ENCODE peak calls at places on chromosomes 6 and 20, in five cellular contexts. M is IMR-90, O is tibial artery, B is fibroblast of lung, Z is heart right ventricle. N is an unnamed sample.

GRCh38 chr6:87543836-87544735 is 45.7 kb downstream of the RARS2 start:
- DNase-seq in B (no peak), Z (no peak), O (no peak), M (no peak), N (no peak)

GRCh38 chr6:40778918-40779317 is 191.8 kb upstream of the LRFN2 start:
- DNase-seq in B (no peak), O (no peak), Z (no peak), M (no peak), N (no peak)

GRCh38 chr6:136063095-136063494 is 187.0 kb downstream of the MTFR2 start:
- DNase-seq in M (peak; percentile 70), B (peak; percentile 34), Z (no peak), O (no peak), N (no peak)

GRCh38 chr6:39037707-39038106 is 10.9 kb upstream of the GLP1R start:
- DNase-seq in B (no peak), Z (no peak), O (no peak), M (no peak), N (no peak)

GRCh38 chr6:92339891-92340290 is 1079.5 kb downstream of the EPHA7 start:
- DNase-seq in M (no peak), O (no peak), Z (no peak), B (no peak), N (no peak)

GRCh38 chr6:37369321-37370196 is 15.8 kb downstream of the RNF8 start:
- DNase-seq in O (no peak), M (peak; percentile 39), B (no peak), Z (no peak), N (no peak)

GRCh38 chr20:57587278-57587988 is 26.5 kb downstream of the PCK1 start:
- DNase-seq in Z (no peak), M (no peak), O (no peak), B (no peak), N (no peak)

GRCh38 chr6:28258877-28259777 is at the start of gene NKAPL:
- DNase-seq in O (peak; percentile 62), Z (peak; percentile 88), M (peak; percentile 46), B (peak; percentile 83), N (peak; percentile 63)

GRCh38 chr6:84524636-84525035 is 239.8 kb downstream of the TBX18 start:
- DNase-seq in M (no peak), B (no peak), Z (no peak), O (no peak), N (no peak)

GRCh38 chr6:88268508-88268907 is 102.4 kb upstream of the CNR1 start:
- DNase-seq in B (no peak), M (no peak), Z (no peak), O (no peak), N (no peak)

GRCh38 chr6:83702749-83703148 is 6.2 kb downstream of the SNAP91 start:
- DNase-seq in Z (no peak), B (no peak), O (no peak), M (no peak), N (no peak)

GRCh38 chr6:28720357-28721231 is 194.9 kb downstream of the GPX5 start:
- DNase-seq in B (no peak), O (no peak), Z (no peak), M (no peak), N (no peak)

GRCh38 chr6:67131827-67132226 is 1424.8 kb upstream of the EYS start:
- DNase-seq in O (peak; percentile 55), Z (no peak), B (peak; percentile 76), M (no peak), N (no peak)

GRCh38 chr6:85405175-85405852 is 44.6 kb upstream of the NT5E start:
- DNase-seq in M (peak; percentile 55), O (no peak), Z (no peak), B (no peak), N (no peak)

GRCh38 chr6:36327226-36328009 is 9.3 kb downstream of the BNIP5 start:
- DNase-seq in B (no peak), M (no peak), O (no peak), Z (no peak), N (no peak)

GRCh38 chr6:3249821-3250220 is 8.9 kb upstream of the PSMG4 start:
- DNase-seq in Z (no peak), B (no peak), O (no peak), M (no peak), N (no peak)

GRCh38 chr20:49136817-49137571 is 51.1 kb downstream of the STAU1 start:
- DNase-seq in O (no peak), Z (no peak), B (no peak), M (no peak), N (no peak)

GRCh38 chr6:46234700-46235099 is 63.9 kb upstream of the ENPP5 start:
- DNase-seq in B (no peak), Z (no peak), O (no peak), M (no peak), N (no peak)

GRCh38 chr6:162459985-162460384 is 267.6 kb downstream of the PRKN start:
- DNase-seq in O (no peak), B (no peak), Z (no peak), M (no peak), N (no peak)

GRCh38 chr6:130760006-130760405 is 67.2 kb upstream of the SMLR1 start:
- DNase-seq in Z (no peak), B (peak; percentile 61), O (no peak), M (peak; percentile 61), N (peak; percentile 7)

GRCh38 chr6:127288705-127289104 is 22.0 kb downstream of the RNF146 start:
- DNase-seq in B (peak; percentile 45), M (peak; percentile 51), Z (no peak), O (no peak), N (no peak)

GRCh38 chr20:49319204-49319809 is 41.5 kb upstream of the ZNFX1 start:
- DNase-seq in B (no peak), M (no peak), Z (no peak), O (no peak), N (no peak)

GRCh38 chr6:162882817-162883481 is 155.2 kb downstream of the PACRG start:
- DNase-seq in M (no peak), B (peak; percentile 6), O (no peak), Z (no peak), N (no peak)

GRCh38 chr20:36873498-36874189 is 2.3 kb upstream of the TLDC2 start:
- DNase-seq in M (no peak), Z (no peak), B (peak; percentile 28), O (no peak), N (no peak)

GRCh38 chr20:37823276-37823980 is 79.5 kb upstream of the VSTM2L start:
- DNase-seq in M (peak; percentile 59), B (no peak), Z (no peak), O (no peak), N (no peak)

GRCh38 chr6:28648035-28648877 is 122.6 kb downstream of the GPX5 start:
- DNase-seq in M (peak; percentile 74), O (no peak), B (peak; percentile 79), Z (no peak), N (peak; percentile 27)

GRCh38 chr20:63224272-63225081 is 8.5 kb upstream of the YTHDF1 start:
- DNase-seq in B (peak; percentile 51), Z (peak; percentile 62), O (no peak), M (peak; percentile 44), N (no peak)

GRCh38 chr6:138576303-138576702 is 77.0 kb upstream of the NHSL1 start:
- DNase-seq in O (no peak), M (no peak), Z (no peak), B (no peak), N (no peak)

GRCh38 chr20:48571945-48572589 is 255.7 kb downstream of the PREX1 start:
- DNase-seq in O (no peak), M (no peak), Z (no peak), B (no peak), N (no peak)

GRCh38 chr20:43725666-43726065 is 1.1 kb downstream of the GTSF1L start:
- DNase-seq in B (peak; percentile 47), O (no peak), M (peak; percentile 51), Z (no peak), N (no peak)

DNA sequence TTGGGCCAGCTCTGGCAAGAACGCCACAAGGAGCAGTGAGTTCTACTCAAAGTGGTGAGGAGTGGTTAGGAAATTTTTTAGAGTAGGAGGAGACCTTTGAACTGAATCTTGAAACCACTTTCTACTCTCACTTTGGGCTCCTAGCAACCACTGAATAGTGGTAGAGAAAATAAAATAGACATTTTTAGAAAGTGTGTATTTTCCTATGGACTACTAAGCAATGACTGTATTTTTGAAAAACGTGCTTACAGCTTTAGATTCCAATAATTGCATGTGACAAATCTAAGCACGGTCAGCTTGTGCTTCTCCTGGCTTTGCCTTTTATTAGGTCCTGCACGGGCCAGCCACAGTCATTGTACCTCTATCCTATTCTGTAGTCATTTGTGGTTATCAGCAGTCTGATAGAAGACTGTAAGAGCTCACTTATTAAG is 8.7 kb upstream of the IFNGR1 start:
- DNase-seq in Z (no peak), B (no peak), O (no peak), M (no peak), N (no peak)
- H3K27me3 ChIP-seq in Z (no peaks in the 10 kb centered on the region), B (no peaks in the 10 kb centered on the region), O (no peaks in the 10 kb centered on the region), M (peaks cover 17% of the 10 kb centered on the region), N (no peaks in the 10 kb centered on the region)

GRCh38 chr6:142404751-142405150 is 102.9 kb downstream of the ADGRG6 start:
- DNase-seq in O (no peak), Z (no peak), M (no peak), B (no peak), N (no peak)
- H3K36me3 ChIP-seq in O (no peaks in the 10 kb centered on the region), Z (no peaks in the 10 kb centered on the region), M (no peaks in the 10 kb centered on the region), B (no peaks in the 10 kb centered on the region), N (no peaks in the 10 kb centered on the region)

DNA sequence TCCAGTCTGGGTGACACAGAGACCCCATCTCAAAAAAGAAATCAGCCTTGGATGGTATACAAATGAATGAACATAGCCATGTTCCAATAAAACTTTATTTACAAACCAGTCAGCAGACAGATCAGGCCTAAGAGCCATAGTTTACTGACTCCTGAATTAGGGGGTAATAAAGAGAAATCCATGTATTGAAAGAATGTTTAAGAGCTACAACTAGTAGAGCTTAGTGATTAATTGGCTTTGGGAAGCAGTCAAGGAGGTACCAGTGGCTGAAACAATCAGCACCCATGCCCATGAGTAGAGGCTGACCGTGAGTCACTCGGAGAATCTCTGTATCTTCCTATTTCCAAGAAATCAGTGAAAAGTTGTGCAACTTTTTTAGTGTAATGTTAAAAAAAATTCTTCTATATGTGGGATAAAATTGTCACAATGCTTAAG is 223.6 kb upstream of the RREB1 start:
- DNase-seq in O (no peak), Z (no peak), M (no peak), B (peak; percentile 19), N (no peak)
- H3K27ac ChIP-seq in O (no peak overlapping the region), Z (peak overlapping the region; percentile 74), M (no peak overlapping the region), B (no peak overlapping the region), N (no peak overlapping the region)

DNA sequence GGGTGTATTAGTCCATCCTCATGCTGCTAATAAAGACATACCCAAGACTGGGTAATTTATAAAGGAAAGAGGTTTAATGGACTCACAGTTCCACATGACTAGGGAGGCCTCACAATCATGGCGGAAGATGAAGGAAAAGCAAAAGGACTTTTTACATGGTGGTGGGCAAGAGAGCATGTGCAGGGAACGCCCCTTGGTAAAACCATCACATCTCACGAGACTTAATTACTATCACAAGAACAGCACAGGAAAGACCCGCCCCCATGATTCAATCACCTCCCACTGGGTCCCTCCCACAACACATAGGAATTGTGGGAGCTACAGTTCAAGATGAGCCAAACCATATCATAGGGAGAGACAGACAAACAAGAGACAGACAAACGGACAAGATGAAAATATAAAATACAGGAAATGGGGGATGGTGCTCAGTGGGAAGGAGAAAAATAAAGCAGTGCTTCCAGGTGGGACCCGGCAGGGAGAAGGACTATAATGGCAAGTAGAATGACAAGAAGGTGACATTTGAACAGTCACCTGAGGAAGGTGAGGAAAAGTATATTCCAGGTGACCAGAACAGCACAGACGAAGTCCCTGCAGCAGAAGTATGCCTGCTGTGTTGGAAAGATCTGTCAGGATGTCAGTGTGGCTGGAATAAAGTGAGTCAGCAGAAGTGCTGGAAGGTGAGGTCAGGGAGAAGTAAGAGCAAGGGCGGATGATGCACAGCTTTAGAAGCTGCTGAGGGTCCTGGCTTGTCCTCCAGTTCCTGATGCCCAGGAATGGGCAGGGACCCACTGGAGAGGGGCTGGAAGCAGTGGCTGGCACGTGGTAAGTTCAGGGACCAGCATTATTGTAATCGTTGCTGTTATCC is 61.1 kb downstream of the SLC2A10 start:
- DNase-seq in Z (no peak), O (no peak), B (no peak), M (peak; percentile 58), N (no peak)
- H3K27me3 ChIP-seq in Z (peaks cover 16% of the 10 kb centered on the region), O (peaks cover 44% of the 10 kb centered on the region), B (no peaks in the 10 kb centered on the region), M (peaks cover 4% of the 10 kb centered on the region), N (no peaks in the 10 kb centered on the region)

N was measured in CD4-positive, CD25-positive, alpha-beta regulatory T cell.